ENCODE peak calls at places on chromosomes 13 and 19, in six cellular contexts. Y is NB4; V is stimulated activated CD8-positive, alpha-beta memory T cell treated with anti-CD3 and anti-CD28 coated beads, Interleukin-12 subunit alpha, Interleukin-12 subunit beta, amount 100 ng/mL, for 4 hours; S is EL; H is hypothalamus; T is Calu3. N is an unnamed sample.

GRCh38 chr19:49335071-49335783 is at the start of gene CD37:
- DNase-seq in Y (peak; percentile 59), V (peak; percentile 38), S (no peak), H (no peak), T (no peak), N (no peak)

GRCh38 chr19:42323473-42323851 is 2.0 kb upstream of the MEGF8 start:
- DNase-seq in Y (no peak), V (no peak), S (no peak), H (no peak), T (no peak), N (no peak)

GRCh38 chr19:2477732-2478191 is 1.8 kb downstream of the GADD45B start:
- DNase-seq in Y (peak; percentile 69), V (no peak), S (peak; percentile 55), H (peak; percentile 29), T (no peak), N (no peak)

GRCh38 chr19:12623361-12624031 is 12.8 kb downstream of the ZNF791 start:
- DNase-seq in Y (no peak), V (no peak), S (peak; percentile 29), H (no peak), T (no peak), N (no peak)

GRCh38 chr19:54739587-54740497 is 1.5 kb downstream of the KIR2DL3 start:
- DNase-seq in Y (no peak), V (no peak), S (no peak), H (no peak), T (no peak), N (no peak)

GRCh38 chr13:42876810-42877550 is 95.6 kb downstream of the FAM216B start:
- DNase-seq in Y (no peak), V (no peak), S (peak; percentile 54), H (no peak), T (no peak), N (no peak)

GRCh38 chr13:112606125-112607001 is 18.4 kb upstream of the TUBGCP3 start:
- DNase-seq in Y (peak; percentile 90), V (peak; percentile 72), S (peak; percentile 86), H (peak; percentile 94), T (peak; percentile 82), N (peak; percentile 70)

GRCh38 chr19:17202249-17202648 is 12.9 kb upstream of the USE1 start:
- DNase-seq in Y (no peak), V (no peak), S (no peak), H (no peak), T (no peak), N (no peak)

GRCh38 chr13:22061371-22061805 is 390.5 kb downstream of the FGF9 start:
- DNase-seq in Y (no peak), V (peak; percentile 56), S (no peak), H (no peak), T (no peak), N (no peak)

GRCh38 chr13:114096031-114096485 is 36.4 kb downstream of the RASA3 start:
- DNase-seq in Y (no peak), V (no peak), S (no peak), H (no peak), T (no peak), N (no peak)

GRCh38 chr13:33351324-33351723 is 65.8 kb upstream of the STARD13 start:
- DNase-seq in Y (no peak), V (no peak), S (peak; percentile 59), H (no peak), T (peak; percentile 3), N (no peak)

GRCh38 chr19:28920269-28921066 is 292.5 kb downstream of the UQCRFS1 start:
- DNase-seq in Y (no peak), V (no peak), S (no peak), H (no peak), T (no peak), N (no peak)

GRCh38 chr19:46959962-46960556 is 59.6 kb upstream of the NPAS1 start:
- DNase-seq in Y (no peak), V (no peak), S (no peak), H (no peak), T (no peak), N (no peak)

GRCh38 chr19:19606021-19606420 is 12.5 kb downstream of the PBX4 start:
- DNase-seq in Y (peak; percentile 40), V (no peak), S (no peak), H (no peak), T (peak; percentile 47), N (no peak)

GRCh38 chr13:47564041-47564440 is 437.0 kb downstream of the SUCLA2 start:
- DNase-seq in Y (no peak), V (no peak), S (no peak), H (no peak), T (no peak), N (no peak)

GRCh38 chr13:29849731-29850212 is 645 bp downstream of the UBL3 start:
- DNase-seq in Y (peak; percentile 67), V (peak; percentile 17), S (peak; percentile 72), H (peak; percentile 49), T (peak; percentile 51), N (peak; percentile 61)

GRCh38 chr19:49574206-49574755 is 6.1 kb downstream of the NOSIP start:
- DNase-seq in Y (no peak), V (no peak), S (no peak), H (no peak), T (no peak), N (no peak)

N was measured in caudate nucleus.